ENCODE peak calls at places on chromosomes 12 and 14, in six cellular contexts. D is fibroblast of villous mesenchyme, A is GM06990, C is RWPE1, E is body of pancreas, T is astrocyte of the cerebellum. R is an unnamed sample.

GRCh38 chr12:113087193-113087592 is 30.7 kb downstream of the DTX1 start:
- DNase-seq in D (no peak), A (no peak), C (no peak), E (no peak), T (no peak), R (no peak)

GRCh38 chr12:111673503-111673902 is 12.3 kb downstream of the BRAP start:
- DNase-seq in D (peak), A (no peak), C (no peak), E (no peak), T (no peak), R (no peak)

GRCh38 chr12:124518051-124518932 is 49.1 kb downstream of the NCOR2 start:
- DNase-seq in D (peak), A (no peak), C (peak), E (peak), T (peak), R (no peak)

GRCh38 chr12:49543914-49544815 is 5.3 kb downstream of the KCNH3 start:
- DNase-seq in D (no peak), A (no peak), C (no peak), E (no peak), T (no peak), R (no peak)

GRCh38 chr12:73486256-73486655 is 1051.4 kb upstream of the ATXN7L3B start:
- DNase-seq in D (no peak), A (no peak), C (no peak), E (no peak), T (no peak), R (no peak)

GRCh38 chr14:92963301-92964123 is 40.6 kb downstream of the CHGA start:
- DNase-seq in D (no peak), A (no peak), C (no peak), E (no peak), T (no peak), R (no peak)

GRCh38 chr14:100989924-100990323 is 86.4 kb upstream of the RTL1 start:
- DNase-seq in D (peak), A (no peak), C (peak), E (no peak), T (no peak), R (no peak)

GRCh38 chr12:26666286-26666685 is 166.7 kb downstream of the ITPR2 start:
- DNase-seq in D (no peak), A (no peak), C (no peak), E (no peak), T (no peak), R (no peak)

GRCh38 chr12:57549909-57550627 is at the start of gene KIF5A:
- DNase-seq in D (no peak), A (peak), C (peak), E (no peak), T (no peak), R (peak)

GRCh38 chr12:44765796-44766195 is 110.3 kb downstream of the NELL2 start:
- DNase-seq in D (no peak), A (no peak), C (no peak), E (no peak), T (no peak), R (no peak)
- TF ChIP-seq CTCF in D (no peak), A (no peak), C (no peak), E (no peak), T (no peak), R (no peak)

GRCh38 chr14:104156142-104156541 is 17.8 kb downstream of the KIF26A start:
- DNase-seq in D (no peak), A (no peak), C (no peak), E (no peak), T (no peak), R (no peak)

GRCh38 chr14:104158827-104159798 is 20.7 kb downstream of the KIF26A start:
- DNase-seq in D (no peak), A (no peak), C (no peak), E (no peak), T (no peak), R (no peak)

GRCh38 chr14:104155513-104155912 is 17.1 kb downstream of the KIF26A start:
- DNase-seq in D (no peak), A (no peak), C (no peak), E (no peak), T (no peak), R (no peak)

GRCh38 chr14:104159990-104160389 is 21.6 kb downstream of the KIF26A start:
- DNase-seq in D (no peak), A (no peak), C (no peak), E (no peak), T (no peak), R (no peak)

DNA sequence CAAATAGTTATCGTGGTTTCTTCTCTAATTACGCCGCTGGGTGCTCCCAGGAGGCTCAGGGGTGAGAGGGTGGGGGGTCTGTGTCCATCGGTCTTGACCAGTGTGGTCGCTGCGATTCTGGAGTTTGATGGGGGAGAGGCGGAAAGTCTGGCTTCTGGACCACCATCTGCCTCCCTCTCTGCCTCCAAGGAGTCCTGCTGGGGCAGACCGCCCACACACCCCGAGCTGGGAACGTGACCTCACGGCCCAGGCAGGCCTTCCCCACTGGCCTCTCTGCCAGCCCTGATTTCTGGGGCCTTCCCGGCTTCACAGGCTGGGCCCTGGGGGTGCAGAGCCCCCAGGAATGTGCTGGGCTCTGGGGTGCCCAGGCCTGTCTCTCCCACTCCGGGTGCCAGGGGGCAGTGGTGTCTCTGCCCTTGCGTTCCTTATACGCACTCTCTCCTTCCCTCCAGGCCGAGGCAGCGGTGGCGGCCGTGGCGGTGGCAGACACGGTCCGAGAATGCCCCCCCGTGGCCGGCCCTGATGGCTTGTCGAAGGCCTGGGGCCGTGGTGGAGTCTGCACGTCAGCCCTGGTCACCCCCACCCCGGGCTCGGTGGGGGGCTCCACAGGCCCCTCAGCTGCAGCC is 19.0 kb downstream of the KIF26A start:
- DNase-seq in D (no peak), A (no peak), C (no peak), E (no peak), T (no peak), R (no peak)
- TF ChIP-seq CTCF in D (no peak), A (peak), C (no peak), E (no peak), T (no peak), R (no peak)

GRCh38 chr14:70856851-70857498 is 47.7 kb upstream of the MAP3K9 start:
- DNase-seq in D (peak), A (no peak), C (peak), E (no peak), T (peak), R (no peak)

GRCh38 chr14:70857499-70857895 is 48.2 kb upstream of the MAP3K9 start:
- DNase-seq in D (no peak), A (no peak), C (no peak), E (no peak), T (no peak), R (no peak)

GRCh38 chr14:70858641-70859040 is 48.6 kb upstream of the PCNX1 start:
- DNase-seq in D (no peak), A (no peak), C (no peak), E (no peak), T (no peak), R (no peak)

DNA sequence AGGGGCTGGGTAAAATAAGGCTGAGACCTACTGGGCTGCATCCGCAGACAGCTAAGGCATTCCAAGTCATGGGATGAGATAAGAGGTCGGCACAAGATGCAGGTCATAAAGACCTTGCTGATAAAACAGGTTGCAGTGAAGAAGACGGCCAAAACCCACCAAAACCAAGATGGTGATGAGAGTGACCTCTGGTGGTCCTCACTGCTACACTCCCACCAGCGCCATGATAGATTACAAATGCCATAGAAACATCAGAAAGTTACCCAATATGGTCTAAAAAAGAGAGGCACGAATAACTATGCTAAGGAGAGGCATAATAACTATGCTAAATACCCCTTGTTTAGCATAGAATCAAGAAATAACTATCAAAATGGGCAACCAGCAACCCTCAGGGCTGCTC is 46.2 kb upstream of the MAP3K9 start:
- DNase-seq in D (no peak), A (no peak), C (no peak), E (no peak), T (no peak), R (no peak)
- TF ChIP-seq CTCF in D (no peak), A (no peak), C (no peak), E (no peak), T (no peak), R (no peak)

DNA sequence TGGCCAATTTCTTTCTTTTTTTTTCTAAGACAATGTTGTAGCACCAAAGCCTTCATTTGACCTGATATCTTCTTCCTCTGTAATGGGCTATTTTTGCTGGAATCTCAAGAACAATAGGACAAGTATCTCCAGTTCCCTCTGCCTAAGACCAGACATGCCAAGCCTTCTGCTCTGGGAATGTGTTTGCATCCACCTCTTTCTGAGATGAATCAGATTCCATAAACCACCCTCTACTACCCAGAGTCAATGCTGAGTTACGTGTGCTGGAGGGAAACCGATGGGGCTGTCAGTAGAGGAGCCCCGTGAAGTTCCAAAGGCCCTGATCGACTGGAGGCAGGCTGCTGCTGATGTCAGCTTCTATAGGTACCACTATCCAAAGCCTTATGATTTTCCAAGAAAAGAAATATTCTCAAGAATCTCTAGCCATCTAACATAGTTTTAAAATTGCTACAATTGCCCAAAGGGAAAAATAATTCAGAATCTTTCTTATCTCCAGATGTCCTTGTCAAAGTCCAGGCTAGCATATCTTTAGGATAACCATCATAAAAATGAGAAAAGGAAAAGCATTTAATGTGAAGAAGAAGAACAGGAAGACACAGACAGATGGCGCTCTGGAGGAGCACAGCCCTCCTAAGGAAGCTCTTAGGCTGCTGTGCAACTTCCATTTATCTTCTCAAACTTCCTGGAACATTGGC is 101.9 kb downstream of the SLC8A3 start:
- DNase-seq in D (peak), A (no peak), C (peak), E (peak), T (peak), R (peak)
- TF ChIP-seq CTCF in D (peak), A (peak), C (peak), E (peak), T (peak), R (peak)

DNA sequence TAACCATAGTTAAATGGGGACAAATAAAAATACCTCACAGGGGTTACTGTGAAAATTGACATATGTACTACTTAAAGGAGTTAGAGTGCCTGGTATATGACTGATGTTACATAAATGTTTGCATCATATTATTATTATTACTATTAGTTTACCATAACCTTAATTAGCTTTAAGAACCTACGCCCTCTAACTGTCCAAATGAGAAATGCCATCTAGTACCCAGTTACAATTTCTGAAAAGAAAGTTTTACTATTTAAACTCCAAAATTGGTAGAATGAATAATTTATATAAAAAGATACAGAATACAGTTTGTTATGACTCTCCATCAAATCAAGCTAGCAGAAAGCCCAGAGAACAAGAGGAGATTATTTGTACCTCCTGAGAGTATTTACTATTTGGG is 42.3 kb downstream of the EML5 start:
- DNase-seq in D (no peak), A (no peak), C (no peak), E (no peak), T (no peak), R (no peak)
- TF ChIP-seq CTCF in D (no peak), A (peak), C (no peak), E (no peak), T (no peak), R (no peak)

GRCh38 chr14:80491562-80492139 is 280.3 kb upstream of the DIO2 start:
- DNase-seq in D (no peak), A (no peak), C (no peak), E (no peak), T (no peak), R (no peak)
- TF ChIP-seq CTCF in D (no peak), A (no peak), C (no peak), E (no peak), T (no peak), R (no peak)

GRCh38 chr12:3882896-3883564 is 9.8 kb upstream of the PARP11 start:
- DNase-seq in D (peak), A (no peak), C (no peak), E (no peak), T (no peak), R (peak)
- TF ChIP-seq CTCF in D (peak), A (peak), C (no peak), E (no peak), T (peak), R (peak)

GRCh38 chr12:100169345-100169744 is 26.7 kb upstream of the BLTP3B start:
- DNase-seq in D (no peak), A (no peak), C (no peak), E (no peak), T (no peak), R (no peak)
- TF ChIP-seq CTCF in D (no peak), A (no peak), C (no peak), E (no peak), T (no peak), R (no peak)

DNA sequence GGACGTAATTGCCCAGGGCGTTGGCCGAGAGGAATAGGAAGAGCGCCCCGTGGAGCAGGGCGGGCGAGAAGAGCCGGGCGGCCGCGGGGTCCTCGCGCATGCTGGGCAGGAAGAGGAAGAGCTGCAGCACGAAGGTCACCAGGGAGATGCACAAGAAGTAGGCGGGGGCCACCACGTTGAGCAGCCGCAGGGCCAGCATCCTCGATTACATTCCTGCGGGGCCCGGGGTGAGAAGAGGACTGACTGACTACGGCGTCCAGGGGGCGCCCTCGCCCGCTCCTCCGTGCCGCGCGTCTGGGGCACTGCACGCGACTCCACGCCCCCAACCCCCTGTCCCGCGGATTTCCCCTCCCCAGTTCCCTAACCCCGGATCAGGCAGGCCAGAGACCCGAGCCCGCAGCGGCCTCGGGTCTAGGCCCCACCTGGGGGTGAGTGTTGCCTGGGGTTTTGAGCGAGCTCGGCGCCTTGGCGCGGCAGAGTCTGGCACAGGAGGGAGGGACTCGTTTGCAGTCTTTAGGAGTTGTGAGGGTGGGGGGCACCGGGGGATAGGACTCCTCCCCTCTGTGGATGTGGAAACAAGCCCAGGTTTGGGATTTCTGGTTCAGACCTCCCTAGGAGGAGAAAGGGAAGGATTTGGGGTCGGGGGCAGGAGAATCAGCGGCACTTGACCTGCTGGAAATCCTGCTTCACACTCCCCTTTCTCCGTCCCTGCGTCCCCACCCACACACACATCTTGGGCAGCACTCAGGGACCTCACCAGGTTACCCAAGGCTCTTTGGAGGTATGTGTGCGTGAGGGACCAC is 1.9 kb downstream of the ZDHHC22 start:
- DNase-seq in D (peak), A (peak), C (peak), E (no peak), T (no peak), R (peak)
- TF ChIP-seq CTCF in D (peak), A (peak), C (peak), E (peak), T (peak), R (peak)

DNA sequence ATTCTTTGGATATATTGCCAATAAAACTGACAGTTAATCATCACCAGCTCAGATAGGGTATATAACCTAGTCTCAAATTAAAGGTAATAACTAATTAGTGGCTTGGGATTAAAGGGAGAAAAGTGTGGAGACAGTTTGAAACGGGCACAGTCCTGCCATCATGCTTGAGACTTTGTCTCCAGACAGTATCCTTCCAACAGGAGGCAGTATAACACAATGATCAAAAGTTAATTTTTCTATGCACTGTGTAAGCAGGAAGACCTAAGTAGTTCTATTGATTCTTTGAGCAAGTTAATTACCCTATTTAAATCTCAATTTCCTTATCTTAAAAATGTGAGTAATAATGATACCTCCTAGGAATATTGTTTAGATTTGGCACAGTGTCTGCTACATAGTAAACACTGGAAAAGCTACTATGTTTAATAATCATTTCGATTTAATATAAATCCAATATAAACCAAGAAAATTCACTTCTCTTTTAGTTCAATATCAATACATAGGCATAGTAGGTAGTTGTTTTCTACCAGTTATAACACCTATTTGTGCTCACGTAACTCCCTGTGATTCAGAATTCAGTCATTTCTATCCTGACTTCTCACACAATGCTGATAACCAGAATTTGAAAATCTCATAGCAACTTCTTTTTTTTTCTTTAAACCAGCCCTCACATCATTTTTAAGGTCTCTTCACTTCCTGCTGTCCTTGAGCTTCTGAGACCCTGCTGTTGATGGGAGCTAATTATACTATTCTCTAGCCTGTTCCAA is 53.7 kb downstream of the GALNT4 start:
- DNase-seq in D (peak), A (no peak), C (no peak), E (no peak), T (peak), R (peak)
- TF ChIP-seq CTCF in D (peak), A (peak), C (no peak), E (peak), T (peak), R (peak)